ENCODE peak calls at places on chromosomes 12 and 14, in six cellular contexts. One of them, this sample, is unnamed.

GRCh38 chr12:62332598-62332997 is 72.4 kb downstream of the USP15 start:
- DNase-seq in tibial artery: no peak
- DNase-seq in lower lobe of right lung: no peak
- DNase-seq in A549: no peak
- DNase-seq in psoas muscle: no peak
- DNase-seq in GM23338: no peak
- DNase-seq in this sample: no peak

GRCh38 chr12:53252349-53252916 is 15.7 kb upstream of the ESPL1 start:
- DNase-seq in lower lobe of right lung: peak
- DNase-seq in GM23338: no peak
- DNase-seq in psoas muscle: no peak
- DNase-seq in tibial artery: peak
- DNase-seq in A549: no peak
- DNase-seq in this sample: peak

GRCh38 chr12:4960030-4960429 is 50.3 kb downstream of the KCNA1 start:
- DNase-seq in psoas muscle: no peak
- DNase-seq in lower lobe of right lung: no peak
- DNase-seq in GM23338: no peak
- DNase-seq in tibial artery: no peak
- DNase-seq in A549: peak
- DNase-seq in this sample: no peak

GRCh38 chr12:19301688-19302640 is 137.3 kb upstream of the AEBP2 start:
- DNase-seq in A549: no peak
- DNase-seq in tibial artery: no peak
- DNase-seq in GM23338: no peak
- DNase-seq in lower lobe of right lung: no peak
- DNase-seq in psoas muscle: no peak
- DNase-seq in this sample: no peak

GRCh38 chr14:98952595-98953325 is 319.2 kb downstream of the BCL11B start:
- DNase-seq in psoas muscle: peak
- DNase-seq in GM23338: no peak
- DNase-seq in lower lobe of right lung: no peak
- DNase-seq in tibial artery: no peak
- DNase-seq in A549: peak
- DNase-seq in this sample: peak

GRCh38 chr12:47194501-47194900 is 114.7 kb upstream of the AMIGO2 start:
- DNase-seq in lower lobe of right lung: no peak
- DNase-seq in psoas muscle: no peak
- DNase-seq in A549: no peak
- DNase-seq in GM23338: no peak
- DNase-seq in tibial artery: no peak
- DNase-seq in this sample: no peak

GRCh38 chr12:110365743-110366473 is 37.6 kb downstream of the ANAPC7 start:
- DNase-seq in GM23338: no peak
- DNase-seq in A549: no peak
- DNase-seq in tibial artery: no peak
- DNase-seq in lower lobe of right lung: peak
- DNase-seq in psoas muscle: no peak
- DNase-seq in this sample: no peak

GRCh38 chr12:95204141-95204866 is 13.0 kb downstream of the FGD6 start:
- DNase-seq in GM23338: peak
- DNase-seq in psoas muscle: no peak
- DNase-seq in tibial artery: no peak
- DNase-seq in A549: peak
- DNase-seq in lower lobe of right lung: peak
- DNase-seq in this sample: peak

GRCh38 chr12:16526693-16527092 is 79.3 kb downstream of the LMO3 start:
- DNase-seq in lower lobe of right lung: no peak
- DNase-seq in tibial artery: no peak
- DNase-seq in A549: peak
- DNase-seq in psoas muscle: no peak
- DNase-seq in GM23338: no peak
- DNase-seq in this sample: no peak

GRCh38 chr14:68312884-68313725 is 479.8 kb downstream of the ZFP36L1 start:
- DNase-seq in A549: no peak
- DNase-seq in GM23338: no peak
- DNase-seq in psoas muscle: no peak
- DNase-seq in lower lobe of right lung: no peak
- DNase-seq in tibial artery: no peak
- DNase-seq in this sample: no peak

GRCh38 chr14:50920482-50921225 is 23.6 kb downstream of the PYGL start:
- DNase-seq in GM23338: peak
- DNase-seq in tibial artery: no peak
- DNase-seq in psoas muscle: peak
- DNase-seq in lower lobe of right lung: no peak
- DNase-seq in A549: peak
- DNase-seq in this sample: no peak

GRCh38 chr12:65280306-65280705 is 1.8 kb downstream of the MSRB3 start:
- DNase-seq in lower lobe of right lung: no peak
- DNase-seq in tibial artery: no peak
- DNase-seq in GM23338: no peak
- DNase-seq in psoas muscle: no peak
- DNase-seq in A549: no peak
- DNase-seq in this sample: no peak

GRCh38 chr12:123973552-123974341 is 732 bp downstream of the ZNF664 start:
- DNase-seq in GM23338: peak
- DNase-seq in tibial artery: peak
- DNase-seq in A549: peak
- DNase-seq in psoas muscle: peak
- DNase-seq in lower lobe of right lung: peak
- DNase-seq in this sample: peak

GRCh38 chr12:45966486-45966885 is 23.9 kb downstream of the SCAF11 start:
- DNase-seq in lower lobe of right lung: no peak
- DNase-seq in GM23338: peak
- DNase-seq in A549: peak
- DNase-seq in psoas muscle: no peak
- DNase-seq in tibial artery: no peak
- DNase-seq in this sample: no peak

GRCh38 chr12:30286345-30286926 is 409.2 kb downstream of the IPO8 start:
- DNase-seq in lower lobe of right lung: no peak
- DNase-seq in psoas muscle: no peak
- DNase-seq in tibial artery: no peak
- DNase-seq in A549: peak
- DNase-seq in GM23338: peak
- DNase-seq in this sample: no peak

GRCh38 chr12:106783515-106783914 is 9.0 kb downstream of the RIC8B start:
- DNase-seq in lower lobe of right lung: no peak
- DNase-seq in GM23338: no peak
- DNase-seq in tibial artery: no peak
- DNase-seq in A549: no peak
- DNase-seq in psoas muscle: no peak
- DNase-seq in this sample: no peak

GRCh38 chr14:103311171-103311997 is 22.7 kb upstream of the EIF5 start:
- DNase-seq in psoas muscle: no peak
- DNase-seq in tibial artery: peak
- DNase-seq in GM23338: no peak
- DNase-seq in lower lobe of right lung: no peak
- DNase-seq in A549: no peak
- DNase-seq in this sample: no peak

GRCh38 chr14:99125616-99126431 is 146.2 kb downstream of the BCL11B start:
- DNase-seq in A549: no peak
- DNase-seq in tibial artery: peak
- DNase-seq in psoas muscle: no peak
- DNase-seq in GM23338: no peak
- DNase-seq in lower lobe of right lung: no peak
- DNase-seq in this sample: peak

GRCh38 chr12:69065804-69066203 is 132.8 kb upstream of the CPM start:
- DNase-seq in tibial artery: no peak
- DNase-seq in lower lobe of right lung: no peak
- DNase-seq in GM23338: no peak
- DNase-seq in psoas muscle: no peak
- DNase-seq in A549: no peak
- DNase-seq in this sample: no peak

GRCh38 chr12:89040146-89040964 is 311.9 kb downstream of the DUSP6 start:
- DNase-seq in psoas muscle: no peak
- DNase-seq in lower lobe of right lung: peak
- DNase-seq in GM23338: peak
- DNase-seq in tibial artery: no peak
- DNase-seq in A549: no peak
- DNase-seq in this sample: no peak

GRCh38 chr12:89351489-89352241 is 636 bp downstream of the DUSP6 start:
- DNase-seq in GM23338: no peak
- DNase-seq in A549: peak
- DNase-seq in lower lobe of right lung: peak
- DNase-seq in tibial artery: peak
- DNase-seq in psoas muscle: peak
- DNase-seq in this sample: no peak

GRCh38 chr12:108173160-108173559 is 44.1 kb downstream of the WSCD2 start:
- DNase-seq in tibial artery: no peak
- DNase-seq in psoas muscle: no peak
- DNase-seq in GM23338: peak
- DNase-seq in A549: no peak
- DNase-seq in lower lobe of right lung: no peak
- DNase-seq in this sample: no peak

GRCh38 chr14:52061380-52061779 is 7.5 kb downstream of the NID2 start:
- DNase-seq in psoas muscle: no peak
- DNase-seq in GM23338: no peak
- DNase-seq in tibial artery: no peak
- DNase-seq in lower lobe of right lung: no peak
- DNase-seq in A549: no peak
- DNase-seq in this sample: no peak

GRCh38 chr12:132710062-132710421 is 600 bp upstream of the PGAM5 start:
- DNase-seq in lower lobe of right lung: peak
- DNase-seq in A549: no peak
- DNase-seq in tibial artery: no peak
- DNase-seq in psoas muscle: no peak
- DNase-seq in GM23338: peak
- DNase-seq in this sample: no peak

GRCh38 chr14:101135796-101136742 is 232.5 kb upstream of the RTL1 start:
- DNase-seq in psoas muscle: no peak
- DNase-seq in tibial artery: peak
- DNase-seq in A549: no peak
- DNase-seq in lower lobe of right lung: peak
- DNase-seq in GM23338: no peak
- DNase-seq in this sample: no peak

GRCh38 chr14:53538316-53538851 is 385.3 kb upstream of the DDHD1 start:
- DNase-seq in psoas muscle: no peak
- DNase-seq in lower lobe of right lung: no peak
- DNase-seq in GM23338: no peak
- DNase-seq in tibial artery: no peak
- DNase-seq in A549: no peak
- DNase-seq in this sample: no peak

GRCh38 chr12:96239711-96240234 is 45.6 kb downstream of the ELK3 start:
- DNase-seq in lower lobe of right lung: no peak
- DNase-seq in GM23338: no peak
- DNase-seq in tibial artery: no peak
- DNase-seq in A549: no peak
- DNase-seq in psoas muscle: no peak
- DNase-seq in this sample: no peak

GRCh38 chr12:2654311-2654710 is 140.5 kb upstream of the FKBP4 start:
- DNase-seq in A549: no peak
- DNase-seq in psoas muscle: no peak
- DNase-seq in lower lobe of right lung: no peak
- DNase-seq in GM23338: no peak
- DNase-seq in tibial artery: no peak
- DNase-seq in this sample: no peak

GRCh38 chr14:104353921-104354701 is 215.7 kb downstream of the KIF26A start:
- DNase-seq in GM23338: no peak
- DNase-seq in tibial artery: peak
- DNase-seq in A549: no peak
- DNase-seq in psoas muscle: peak
- DNase-seq in lower lobe of right lung: peak
- DNase-seq in this sample: peak

GRCh38 chr14:38404100-38404541 is 148.2 kb upstream of the CLEC14A start:
- DNase-seq in tibial artery: no peak
- DNase-seq in A549: no peak
- DNase-seq in GM23338: no peak
- DNase-seq in lower lobe of right lung: no peak
- DNase-seq in psoas muscle: no peak
- DNase-seq in this sample: no peak
- H3K4me3 ChIP-seq in tibial artery: no peak
- H3K4me3 ChIP-seq in A549: no peak
- H3K4me3 ChIP-seq in GM23338: no peak
- H3K4me3 ChIP-seq in lower lobe of right lung: no peak
- H3K4me3 ChIP-seq in psoas muscle: no peak
- H3K4me3 ChIP-seq in this sample: no peak

DNA sequence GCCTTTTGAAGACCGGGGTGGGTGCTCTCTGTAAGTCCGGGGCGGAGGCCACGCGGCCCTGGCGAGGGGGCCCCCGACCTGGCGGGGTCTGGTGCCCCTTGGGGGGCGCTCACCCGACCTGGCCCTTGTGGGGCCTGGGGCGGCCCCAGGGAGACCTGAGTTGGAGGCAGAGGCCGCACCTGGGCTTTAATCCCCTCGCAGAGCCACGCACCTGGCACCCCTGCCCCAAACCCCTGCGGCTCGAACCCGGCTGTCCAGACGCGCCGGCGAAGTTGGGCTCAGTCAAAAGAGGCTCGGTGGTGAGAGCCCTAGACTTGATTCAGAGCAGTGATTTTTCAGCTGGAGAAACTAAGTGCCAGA is 267 bp downstream of the CFAP251 start:
- DNase-seq in A549: no peak
- DNase-seq in psoas muscle: no peak
- DNase-seq in lower lobe of right lung: no peak
- DNase-seq in GM23338: peak
- DNase-seq in tibial artery: no peak
- DNase-seq in this sample: no peak
- H3K4me3 ChIP-seq in A549: no peak
- H3K4me3 ChIP-seq in psoas muscle: peak
- H3K4me3 ChIP-seq in lower lobe of right lung: peak
- H3K4me3 ChIP-seq in GM23338: peak
- H3K4me3 ChIP-seq in tibial artery: peak
- H3K4me3 ChIP-seq in this sample: no peak

GRCh38 chr14:24678801-24679247 is 44.8 kb upstream of the GZMB start:
- DNase-seq in psoas muscle: peak
- DNase-seq in GM23338: peak
- DNase-seq in tibial artery: no peak
- DNase-seq in lower lobe of right lung: peak
- DNase-seq in A549: peak
- DNase-seq in this sample: peak
- H3K4me3 ChIP-seq in psoas muscle: peak
- H3K4me3 ChIP-seq in GM23338: no peak
- H3K4me3 ChIP-seq in tibial artery: peak
- H3K4me3 ChIP-seq in lower lobe of right lung: peak
- H3K4me3 ChIP-seq in A549: no peak
- H3K4me3 ChIP-seq in this sample: no peak

DNA sequence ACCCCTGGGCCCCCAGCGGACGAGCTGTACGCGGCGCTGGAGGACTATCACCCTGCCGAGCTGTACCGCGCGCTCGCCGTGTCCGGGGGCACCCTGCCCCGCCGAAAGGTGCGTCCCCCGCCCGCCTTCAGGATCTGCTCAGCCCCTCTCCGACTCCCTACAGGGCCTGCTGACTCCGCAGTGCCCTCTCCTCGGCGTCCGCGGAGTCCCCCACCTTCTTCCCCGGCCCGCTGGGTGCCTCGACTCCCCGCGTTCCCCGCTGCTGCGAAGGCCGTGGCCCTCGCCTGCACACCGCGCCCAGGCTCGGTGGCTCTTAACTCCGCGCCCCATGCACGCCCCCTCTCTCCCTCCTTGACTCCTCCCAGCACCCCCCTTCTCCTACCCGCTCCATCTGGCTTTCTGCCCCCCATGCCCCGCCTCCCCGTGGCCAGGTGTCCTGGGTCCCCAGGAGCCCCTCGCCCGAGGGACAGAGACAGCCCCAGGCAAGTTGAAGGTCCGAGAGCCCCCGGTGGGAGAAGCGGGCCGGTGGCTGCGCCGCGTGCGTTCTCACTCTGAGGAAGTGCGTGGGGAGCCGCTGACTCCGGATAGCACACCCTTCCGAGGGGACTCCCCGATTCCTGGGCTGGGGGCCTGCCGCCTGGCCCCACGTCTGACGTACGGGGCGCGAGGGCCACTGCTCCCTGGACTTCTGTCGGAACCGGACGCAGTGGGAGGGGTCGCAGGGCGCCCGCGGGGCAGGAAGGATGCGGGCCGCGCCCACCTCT is 594 bp downstream of the TAMALIN start:
- DNase-seq in lower lobe of right lung: peak
- DNase-seq in GM23338: peak
- DNase-seq in A549: no peak
- DNase-seq in tibial artery: no peak
- DNase-seq in psoas muscle: peak
- DNase-seq in this sample: peak
- H3K4me3 ChIP-seq in lower lobe of right lung: peak
- H3K4me3 ChIP-seq in GM23338: peak
- H3K4me3 ChIP-seq in A549: peak
- H3K4me3 ChIP-seq in tibial artery: peak
- H3K4me3 ChIP-seq in psoas muscle: peak
- H3K4me3 ChIP-seq in this sample: peak